ENCODE peak calls at places on chromosomes 3 and 15, in six cellular contexts. T, F, V, W, S and H are unnamed samples.

GRCh38 chr3:52021869-52022268 is 26.2 kb upstream of the RPL29 start:
- DNase-seq in T (no peak), F (no peak), V (peak; percentile 25), W (no peak), S (no peak), H (no peak)

GRCh38 chr15:90084876-90085423 is 17.3 kb downstream of the IDH2 start:
- DNase-seq in T (no peak), F (no peak), V (no peak), W (no peak), S (no peak), H (no peak)

GRCh38 chr3:73580343-73580742 is 44.4 kb downstream of the PDZRN3 start:
- DNase-seq in T (peak; percentile 93), F (peak; percentile 80), V (peak; percentile 83), W (no peak), S (no peak), H (peak; percentile 8)

GRCh38 chr3:163863146-163863545 is 1215.2 kb downstream of the SI start:
- DNase-seq in T (no peak), F (no peak), V (no peak), W (no peak), S (no peak), H (no peak)

GRCh38 chr3:172982731-172983364 is 158.2 kb downstream of the SPATA16 start:
- DNase-seq in T (no peak), F (no peak), V (peak; percentile 4), W (no peak), S (no peak), H (peak; percentile 14)

GRCh38 chr3:189169728-189170127 is 2.0 kb upstream of the TPRG1 start:
- DNase-seq in T (no peak), F (no peak), V (peak; percentile 8), W (peak; percentile 28), S (no peak), H (no peak)

GRCh38 chr3:52798978-52799476 is 4.4 kb downstream of the ITIH3 start:
- DNase-seq in T (no peak), F (peak; percentile 9), V (peak; percentile 24), W (no peak), S (no peak), H (no peak)

GRCh38 chr3:123620338-123620737 is 35.5 kb upstream of the HACD2 start:
- DNase-seq in T (peak; percentile 63), F (no peak), V (no peak), W (no peak), S (no peak), H (no peak)

GRCh38 chr3:25532763-25533162 is 104.7 kb downstream of the RARB start:
- DNase-seq in T (no peak), F (peak; percentile 2), V (no peak), W (no peak), S (peak; percentile 20), H (no peak)

GRCh38 chr15:40869686-40870085 is 4.3 kb downstream of the RHOV start:
- DNase-seq in T (no peak), F (no peak), V (no peak), W (no peak), S (no peak), H (no peak)

GRCh38 chr3:177127008-177127407 is 70.3 kb downstream of the TBL1XR1 start:
- DNase-seq in T (no peak), F (no peak), V (no peak), W (no peak), S (no peak), H (no peak)

GRCh38 chr3:48656061-48656840 is 6.4 kb downstream of the CELSR3 start:
- DNase-seq in T (peak; percentile 54), F (peak; percentile 44), V (peak; percentile 89), W (peak; percentile 86), S (peak; percentile 85), H (peak; percentile 86)

GRCh38 chr15:69526086-69526485 is 73.5 kb downstream of the RPLP1 start:
- DNase-seq in T (peak; percentile 71), F (peak; percentile 64), V (peak; percentile 32), W (no peak), S (no peak), H (peak; percentile 27)

GRCh38 chr15:45307230-45307924 is 55.3 kb downstream of the SLC28A2 start:
- DNase-seq in T (peak; percentile 73), F (no peak), V (peak; percentile 78), W (no peak), S (no peak), H (peak; percentile 25)

GRCh38 chr3:24682141-24682547 is 187.5 kb upstream of the THRB start:
- DNase-seq in T (peak; percentile 68), F (no peak), V (peak; percentile 93), W (no peak), S (no peak), H (no peak)

GRCh38 chr15:87981969-87982368 is 274.6 kb downstream of the NTRK3 start:
- DNase-seq in T (peak; percentile 31), F (no peak), V (no peak), W (no peak), S (no peak), H (no peak)

GRCh38 chr15:94522125-94522524 is 290.8 kb downstream of the MCTP2 start:
- DNase-seq in T (no peak), F (no peak), V (no peak), W (no peak), S (no peak), H (no peak)

GRCh38 chr3:194162817-194163584 is 27.1 kb downstream of the HES1 start:
- DNase-seq in T (no peak), F (no peak), V (no peak), W (no peak), S (no peak), H (no peak)

GRCh38 chr15:64251121-64251520 is 88.3 kb upstream of the PPIB start:
- DNase-seq in T (peak; percentile 84), F (no peak), V (no peak), W (no peak), S (no peak), H (peak; percentile 16)

GRCh38 chr3:170869240-170869592 is 779 bp downstream of the RPL22L1 start:
- DNase-seq in T (no peak), F (no peak), V (no peak), W (no peak), S (no peak), H (peak; percentile 20)